ENCODE peak calls at places on chromosomes 1 and 21, in four cellular contexts. C is A549, I is HepG2, Z is SK-N-SH. G is an unnamed sample.

GRCh38 chr1:174768949-174769348 is 230.8 kb upstream of the CACYBP start:
- DNase-seq in I (no peak), Z (no peak), C (no peak), G (no peak)

GRCh38 chr1:228058981-228059535 is 23.4 kb upstream of the ARF1 start:
- DNase-seq in I (no peak), Z (no peak), C (no peak), G (no peak)

GRCh38 chr1:224411766-224412165 is 22.8 kb downstream of the WDR26 start:
- DNase-seq in C (no peak), I (no peak), Z (no peak), G (no peak)

GRCh38 chr1:100009458-100009857 is 39.7 kb downstream of the SLC35A3 start:
- DNase-seq in I (no peak), Z (no peak), C (no peak), G (no peak)

GRCh38 chr1:14835725-14836124 is 237.2 kb downstream of the KAZN start:
- DNase-seq in C (no peak), Z (no peak), I (no peak), G (no peak)

GRCh38 chr1:20212685-20213331 is 26.5 kb upstream of the PLA2G2C start:
- DNase-seq in C (peak; percentile 48), Z (peak; percentile 82), I (peak; percentile 31), G (no peak)

GRCh38 chr1:92998829-92999228 is 37.6 kb upstream of the DIPK1A start:
- DNase-seq in C (no peak), Z (no peak), I (no peak), G (no peak)

GRCh38 chr1:164524810-164525209 is 34.2 kb upstream of the PBX1 start:
- DNase-seq in I (no peak), Z (no peak), C (no peak), G (no peak)

GRCh38 chr1:23168079-23168461 is 586 bp downstream of the LUZP1 start:
- DNase-seq in C (no peak), Z (peak; percentile 87), I (no peak), G (no peak)

GRCh38 chr1:235423214-235423652 is 56.0 kb downstream of the TBCE start:
- DNase-seq in Z (no peak), C (no peak), I (no peak), G (peak; percentile 4)

GRCh38 chr1:109789771-109790170 is 26.0 kb upstream of the EPS8L3 start:
- DNase-seq in Z (peak; percentile 4), C (no peak), I (no peak), G (no peak)

GRCh38 chr1:3775498-3776230 is 3.1 kb downstream of the SMIM1 start:
- DNase-seq in Z (peak; percentile 87), C (peak; percentile 66), I (peak; percentile 94), G (no peak)

GRCh38 chr21:31372176-31372765 is 28.2 kb upstream of the TIAM1 start:
- DNase-seq in C (no peak), I (no peak), Z (no peak), G (no peak)

GRCh38 chr1:198387587-198387986 is 152.9 kb downstream of the ATP6V1G3 start:
- DNase-seq in Z (no peak), C (no peak), I (peak; percentile 61), G (no peak)

GRCh38 chr1:21552715-21553114 is 43.5 kb downstream of the ALPL start:
- DNase-seq in Z (no peak), C (no peak), I (no peak), G (no peak)

GRCh38 chr1:231029841-231030240 is 10.2 kb downstream of the FAM89A start:
- DNase-seq in Z (peak; percentile 34), I (no peak), C (no peak), G (no peak)

GRCh38 chr1:44819594-44820327 is 11.4 kb downstream of the BTBD19 start:
- DNase-seq in Z (peak; percentile 86), I (peak; percentile 90), C (peak; percentile 94), G (peak; percentile 90)

GRCh38 chr1:197675475-197676324 is 99.6 kb downstream of the DENND1B start:
- DNase-seq in C (peak; percentile 9), I (no peak), Z (no peak), G (no peak)

GRCh38 chr1:114349891-114350605 is 161.0 kb downstream of the TRIM33 start:
- DNase-seq in Z (no peak), I (no peak), C (no peak), G (no peak)

GRCh38 chr1:114352797-114353196 is 158.2 kb downstream of the TRIM33 start:
- DNase-seq in C (no peak), Z (no peak), I (no peak), G (no peak)

GRCh38 chr1:114355240-114355639 is 155.8 kb downstream of the TRIM33 start:
- DNase-seq in C (no peak), I (no peak), Z (no peak), G (no peak)

GRCh38 chr1:114350731-114351445 is 160.1 kb downstream of the TRIM33 start:
- DNase-seq in Z (no peak), C (no peak), I (no peak), G (no peak)

GRCh38 chr1:114353233-114353632 is 157.8 kb downstream of the TRIM33 start:
- DNase-seq in C (no peak), Z (peak; percentile 25), I (peak; percentile 10), G (no peak)
- TF ChIP-seq PBX3 in C (no peak), Z (no peak), I (no peak), G (no peak)

GRCh38 chr1:210626341-210626740 is 297.6 kb downstream of the HHAT start:
- DNase-seq in Z (no peak), C (no peak), I (no peak), G (no peak)
- TF ChIP-seq PBX3 in Z (no peak), C (no peak), I (no peak), G (no peak)

GRCh38 chr1:55005351-55006140 is 6.8 kb downstream of the BSND start:
- DNase-seq in I (no peak), Z (no peak), C (no peak), G (no peak)
- TF ChIP-seq PBX3 in I (no peak), Z (no peak), C (no peak), G (no peak)

GRCh38 chr1:183247931-183248330 is 61.9 kb downstream of the LAMC2 start:
- DNase-seq in C (no peak), Z (no peak), I (no peak), G (no peak)
- TF ChIP-seq PBX3 in C (no peak), Z (no peak), I (no peak), G (no peak)

DNA sequence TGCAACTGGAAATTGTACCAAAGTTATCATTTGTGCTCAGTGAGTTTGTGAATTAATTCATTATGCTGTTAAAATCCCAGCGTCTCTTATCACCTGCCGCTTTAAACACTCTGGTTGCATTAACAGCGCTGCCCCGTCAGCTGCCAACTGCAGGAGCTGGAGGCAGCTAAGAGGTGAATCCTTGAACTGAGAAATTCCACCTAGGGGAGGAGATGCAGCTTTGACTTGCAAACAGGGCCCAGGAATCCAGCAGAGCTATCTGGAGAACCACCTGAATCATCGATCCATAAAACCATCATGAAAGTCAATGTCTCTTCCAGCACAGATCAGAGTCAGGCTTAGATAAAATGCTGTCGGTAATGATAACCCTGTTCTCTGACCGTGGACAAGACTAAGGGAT is 140.7 kb upstream of the PTBP2 start:
- DNase-seq in I (no peak), Z (no peak), C (no peak), G (no peak)
- TF ChIP-seq PBX3 in I (no peak), Z (no peak), C (no peak), G (no peak)

DNA sequence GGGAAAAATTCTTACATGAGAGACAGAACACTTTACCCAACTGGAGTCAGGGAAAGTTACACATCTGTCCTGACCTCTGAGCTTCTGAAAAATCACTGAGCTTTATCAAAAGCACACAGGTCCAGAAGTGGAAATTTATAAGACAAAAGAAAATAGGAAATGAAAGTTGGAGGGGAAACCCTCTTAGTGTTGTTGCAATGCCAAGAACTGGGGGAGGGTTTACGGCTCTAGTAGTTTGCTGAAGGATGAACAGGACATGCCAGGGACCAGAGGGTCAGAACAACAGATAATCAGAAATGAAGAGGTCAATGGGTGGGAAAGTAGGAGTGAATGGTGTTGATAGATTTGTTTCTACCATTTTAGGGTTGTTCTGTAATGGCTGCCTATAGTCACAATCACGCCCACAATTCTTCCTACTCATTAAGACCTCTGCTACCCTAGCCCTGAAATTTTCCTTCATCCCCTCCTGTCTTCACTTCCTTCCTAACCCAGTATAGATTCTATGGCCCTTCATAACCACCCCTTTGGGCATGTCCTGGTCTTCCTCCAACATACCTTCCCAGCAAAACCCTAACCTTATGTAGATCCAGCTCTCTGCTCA is 30.3 kb upstream of the FMOD start:
- DNase-seq in Z (no peak), C (no peak), I (no peak), G (peak; percentile 70)
- TF ChIP-seq PBX3 in Z (no peak), C (no peak), I (no peak), G (no peak)

GRCh38 chr1:212531796-212532195 is 76.8 kb upstream of the ATF3 start:
- DNase-seq in I (no peak), Z (no peak), C (no peak), G (no peak)
- TF ChIP-seq PBX3 in I (no peak), Z (no peak), C (no peak), G (no peak)

DNA sequence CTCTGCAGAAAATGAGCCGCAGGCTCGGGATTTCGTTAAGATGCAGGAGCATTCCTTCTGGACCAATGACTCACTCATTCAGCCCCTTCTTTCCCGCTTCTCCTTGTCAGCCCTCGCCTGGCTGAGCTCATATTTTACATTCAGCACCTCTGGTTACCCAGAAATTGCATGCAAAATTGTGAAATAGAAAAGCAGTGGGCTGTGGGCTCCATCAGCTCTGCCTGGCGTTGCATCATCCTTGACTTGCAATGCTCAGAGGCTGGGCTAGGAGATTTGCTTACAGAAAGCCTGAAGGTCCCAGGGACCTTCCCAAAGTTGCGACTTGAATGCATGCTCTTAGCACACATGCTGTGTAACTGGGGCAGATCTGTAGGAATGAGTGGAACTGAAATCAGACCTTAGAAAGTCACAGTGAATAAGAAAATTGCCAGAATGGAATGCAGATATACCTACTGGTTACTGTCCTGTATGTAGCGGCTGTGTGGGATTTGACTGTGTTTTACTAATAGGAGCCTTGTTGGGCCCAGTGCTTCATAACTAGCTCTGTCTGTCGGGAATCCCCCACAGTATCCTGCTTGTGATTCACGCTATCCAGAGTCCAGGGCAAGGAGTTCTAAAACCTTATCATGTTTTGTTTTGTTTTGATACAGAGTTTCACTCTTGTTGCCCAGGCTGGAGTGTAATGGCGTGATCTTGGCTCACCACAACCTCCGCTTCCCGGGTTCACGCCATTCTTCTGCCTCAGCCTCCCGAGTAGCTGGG is 444.8 kb downstream of the KIF26B start:
- DNase-seq in Z (no peak), I (no peak), C (no peak), G (no peak)
- TF ChIP-seq PBX3 in Z (peak; percentile 37), I (no peak), C (no peak), G (no peak)

DNA sequence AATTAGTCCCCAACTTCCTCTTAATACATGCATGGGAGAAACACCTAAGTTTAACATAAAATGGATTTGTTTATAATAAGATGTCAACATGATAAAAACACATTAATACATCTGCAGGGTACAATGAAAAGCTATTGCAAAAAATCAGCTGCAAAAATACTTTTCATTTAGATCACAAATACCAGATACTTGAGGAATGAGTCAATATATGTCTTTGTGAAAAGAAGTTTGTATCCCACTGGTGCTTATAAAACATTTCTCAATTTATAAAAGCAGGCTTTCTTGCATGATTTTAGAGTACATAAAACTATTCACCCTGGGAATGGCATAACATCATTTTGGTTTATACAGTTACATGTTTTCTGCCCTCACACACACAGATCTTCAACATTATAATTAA is 18.6 kb upstream of the PRKAA2 start:
- DNase-seq in I (no peak), C (no peak), Z (no peak), G (no peak)
- TF ChIP-seq PBX3 in I (no peak), C (no peak), Z (no peak), G (no peak)

GRCh38 chr1:18719786-18720436 is 89.3 kb downstream of the PAX7 start:
- DNase-seq in I (no peak), Z (no peak), C (peak; percentile 43), G (no peak)
- TF ChIP-seq PBX3 in I (no peak), Z (no peak), C (no peak), G (no peak)

G was measured in GM12878.